ENCODE peak calls at places on chromosomes 1 and 21, in eight cellular contexts. One of them, this sample, is unnamed.

GRCh38 chr1:225855503-225856285 is 26.5 kb downstream of the TMEM63A start:
- DNase-seq in neural progenitor cell: no peak
- DNase-seq in fibroblast of the aortic adventitia: no peak
- DNase-seq in GM23338: no peak
- DNase-seq in upper lobe of right lung: no peak
- DNase-seq in AG09309: no peak
- DNase-seq in GM12865: no peak
- DNase-seq in heart left ventricle: no peak
- DNase-seq in this sample: no peak

GRCh38 chr1:243598433-243598832 is 251.6 kb downstream of the AKT3 start:
- DNase-seq in neural progenitor cell: no peak
- DNase-seq in fibroblast of the aortic adventitia: peak
- DNase-seq in GM23338: no peak
- DNase-seq in upper lobe of right lung: no peak
- DNase-seq in AG09309: peak
- DNase-seq in GM12865: peak
- DNase-seq in heart left ventricle: no peak
- DNase-seq in this sample: no peak

GRCh38 chr1:244314921-244315544 is 136.7 kb downstream of the ADSS2 start:
- DNase-seq in neural progenitor cell: no peak
- DNase-seq in fibroblast of the aortic adventitia: peak
- DNase-seq in GM23338: no peak
- DNase-seq in upper lobe of right lung: no peak
- DNase-seq in AG09309: no peak
- DNase-seq in GM12865: no peak
- DNase-seq in heart left ventricle: no peak
- DNase-seq in this sample: no peak

GRCh38 chr1:229620876-229621275 is 5.0 kb downstream of the TAF5L start:
- DNase-seq in neural progenitor cell: no peak
- DNase-seq in fibroblast of the aortic adventitia: peak
- DNase-seq in GM23338: no peak
- DNase-seq in upper lobe of right lung: no peak
- DNase-seq in AG09309: peak
- DNase-seq in GM12865: no peak
- DNase-seq in heart left ventricle: no peak
- DNase-seq in this sample: no peak

GRCh38 chr1:32199717-32200072 is 700 bp upstream of the CCDC28B start:
- DNase-seq in neural progenitor cell: peak
- DNase-seq in fibroblast of the aortic adventitia: peak
- DNase-seq in GM23338: no peak
- DNase-seq in upper lobe of right lung: no peak
- DNase-seq in AG09309: no peak
- DNase-seq in GM12865: no peak
- DNase-seq in heart left ventricle: peak
- DNase-seq in this sample: no peak

GRCh38 chr1:1429671-1430073 is 5.8 kb upstream of the VWA1 start:
- DNase-seq in neural progenitor cell: no peak
- DNase-seq in fibroblast of the aortic adventitia: peak
- DNase-seq in GM23338: no peak
- DNase-seq in upper lobe of right lung: no peak
- DNase-seq in AG09309: no peak
- DNase-seq in GM12865: no peak
- DNase-seq in heart left ventricle: no peak
- DNase-seq in this sample: no peak

GRCh38 chr1:221439734-221440436 is 302.0 kb downstream of the DUSP10 start:
- DNase-seq in neural progenitor cell: no peak
- DNase-seq in fibroblast of the aortic adventitia: peak
- DNase-seq in GM23338: no peak
- DNase-seq in upper lobe of right lung: no peak
- DNase-seq in AG09309: peak
- DNase-seq in GM12865: peak
- DNase-seq in heart left ventricle: no peak
- DNase-seq in this sample: no peak

GRCh38 chr1:177181280-177181630 is 10.5 kb downstream of the BRINP2 start:
- DNase-seq in neural progenitor cell: peak
- DNase-seq in fibroblast of the aortic adventitia: no peak
- DNase-seq in GM23338: peak
- DNase-seq in upper lobe of right lung: no peak
- DNase-seq in AG09309: no peak
- DNase-seq in GM12865: no peak
- DNase-seq in heart left ventricle: no peak
- DNase-seq in this sample: no peak

GRCh38 chr1:202671388-202671787 is 38.9 kb downstream of the SYT2 start:
- DNase-seq in neural progenitor cell: no peak
- DNase-seq in fibroblast of the aortic adventitia: peak
- DNase-seq in GM23338: no peak
- DNase-seq in upper lobe of right lung: no peak
- DNase-seq in AG09309: no peak
- DNase-seq in GM12865: no peak
- DNase-seq in heart left ventricle: no peak
- DNase-seq in this sample: no peak

GRCh38 chr1:109438798-109439297 is 12.6 kb upstream of the PSMA5 start:
- DNase-seq in neural progenitor cell: no peak
- DNase-seq in fibroblast of the aortic adventitia: peak
- DNase-seq in GM23338: no peak
- DNase-seq in upper lobe of right lung: no peak
- DNase-seq in AG09309: peak
- DNase-seq in GM12865: peak
- DNase-seq in heart left ventricle: peak
- DNase-seq in this sample: no peak

GRCh38 chr1:4673494-4673893 is 19.1 kb downstream of the AJAP1 start:
- DNase-seq in neural progenitor cell: no peak
- DNase-seq in fibroblast of the aortic adventitia: no peak
- DNase-seq in GM23338: no peak
- DNase-seq in upper lobe of right lung: no peak
- DNase-seq in AG09309: no peak
- DNase-seq in GM12865: no peak
- DNase-seq in heart left ventricle: no peak
- DNase-seq in this sample: no peak

GRCh38 chr1:64006276-64007051 is 197.0 kb upstream of the UBE2U start:
- DNase-seq in neural progenitor cell: no peak
- DNase-seq in fibroblast of the aortic adventitia: peak
- DNase-seq in GM23338: no peak
- DNase-seq in upper lobe of right lung: no peak
- DNase-seq in AG09309: no peak
- DNase-seq in GM12865: no peak
- DNase-seq in heart left ventricle: no peak
- DNase-seq in this sample: no peak

GRCh38 chr1:182032251-182032650 is 29.3 kb downstream of the ZNF648 start:
- DNase-seq in neural progenitor cell: peak
- DNase-seq in fibroblast of the aortic adventitia: no peak
- DNase-seq in GM23338: no peak
- DNase-seq in upper lobe of right lung: no peak
- DNase-seq in AG09309: no peak
- DNase-seq in GM12865: no peak
- DNase-seq in heart left ventricle: no peak
- DNase-seq in this sample: peak

GRCh38 chr1:157269656-157270375 is 131.6 kb upstream of the ETV3 start:
- DNase-seq in neural progenitor cell: no peak
- DNase-seq in fibroblast of the aortic adventitia: no peak
- DNase-seq in GM23338: no peak
- DNase-seq in upper lobe of right lung: no peak
- DNase-seq in AG09309: no peak
- DNase-seq in GM12865: peak
- DNase-seq in heart left ventricle: no peak
- DNase-seq in this sample: no peak

GRCh38 chr21:41260428-41260827 is 56.2 kb upstream of the FAM3B start:
- DNase-seq in neural progenitor cell: no peak
- DNase-seq in fibroblast of the aortic adventitia: no peak
- DNase-seq in GM23338: no peak
- DNase-seq in upper lobe of right lung: no peak
- DNase-seq in AG09309: no peak
- DNase-seq in GM12865: no peak
- DNase-seq in heart left ventricle: no peak
- DNase-seq in this sample: no peak

GRCh38 chr1:168442931-168443330 is 100.9 kb downstream of the XCL2 start:
- DNase-seq in neural progenitor cell: no peak
- DNase-seq in fibroblast of the aortic adventitia: no peak
- DNase-seq in GM23338: no peak
- DNase-seq in upper lobe of right lung: no peak
- DNase-seq in AG09309: no peak
- DNase-seq in GM12865: no peak
- DNase-seq in heart left ventricle: no peak
- DNase-seq in this sample: no peak

GRCh38 chr1:228407118-228408040 is 744 bp upstream of the TRIM11 start:
- DNase-seq in neural progenitor cell: peak
- DNase-seq in fibroblast of the aortic adventitia: no peak
- DNase-seq in GM23338: peak
- DNase-seq in upper lobe of right lung: peak
- DNase-seq in AG09309: no peak
- DNase-seq in GM12865: no peak
- DNase-seq in heart left ventricle: no peak
- DNase-seq in this sample: no peak

GRCh38 chr1:84888753-84889152 is 4.3 kb downstream of the LPAR3 start:
- DNase-seq in neural progenitor cell: no peak
- DNase-seq in fibroblast of the aortic adventitia: no peak
- DNase-seq in GM23338: no peak
- DNase-seq in upper lobe of right lung: no peak
- DNase-seq in AG09309: no peak
- DNase-seq in GM12865: no peak
- DNase-seq in heart left ventricle: no peak
- DNase-seq in this sample: no peak

GRCh38 chr1:1827456-1827855 is 49.2 kb upstream of the NADK start:
- DNase-seq in neural progenitor cell: no peak
- DNase-seq in fibroblast of the aortic adventitia: no peak
- DNase-seq in GM23338: no peak
- DNase-seq in upper lobe of right lung: no peak
- DNase-seq in AG09309: no peak
- DNase-seq in GM12865: no peak
- DNase-seq in heart left ventricle: no peak
- DNase-seq in this sample: no peak

GRCh38 chr1:20494609-20495311 is 8.8 kb upstream of the CAMK2N1 start:
- DNase-seq in neural progenitor cell: no peak
- DNase-seq in fibroblast of the aortic adventitia: peak
- DNase-seq in GM23338: no peak
- DNase-seq in upper lobe of right lung: no peak
- DNase-seq in AG09309: peak
- DNase-seq in GM12865: no peak
- DNase-seq in heart left ventricle: no peak
- DNase-seq in this sample: no peak

GRCh38 chr1:91809267-91809666 is 76.7 kb downstream of the TGFBR3 start:
- DNase-seq in neural progenitor cell: no peak
- DNase-seq in fibroblast of the aortic adventitia: peak
- DNase-seq in GM23338: no peak
- DNase-seq in upper lobe of right lung: no peak
- DNase-seq in AG09309: no peak
- DNase-seq in GM12865: peak
- DNase-seq in heart left ventricle: no peak
- DNase-seq in this sample: no peak

GRCh38 chr1:116218922-116219321 is 107.7 kb downstream of the MAB21L3 start:
- DNase-seq in neural progenitor cell: no peak
- DNase-seq in fibroblast of the aortic adventitia: no peak
- DNase-seq in GM23338: no peak
- DNase-seq in upper lobe of right lung: no peak
- DNase-seq in AG09309: no peak
- DNase-seq in GM12865: no peak
- DNase-seq in heart left ventricle: peak
- DNase-seq in this sample: no peak

GRCh38 chr1:17568014-17568413 is 28.5 kb downstream of the ARHGEF10L start:
- DNase-seq in neural progenitor cell: no peak
- DNase-seq in fibroblast of the aortic adventitia: no peak
- DNase-seq in GM23338: no peak
- DNase-seq in upper lobe of right lung: no peak
- DNase-seq in AG09309: no peak
- DNase-seq in GM12865: no peak
- DNase-seq in heart left ventricle: no peak
- DNase-seq in this sample: no peak
- TF ChIP-seq CTCF in neural progenitor cell: no peak
- TF ChIP-seq CTCF in fibroblast of the aortic adventitia: no peak
- TF ChIP-seq CTCF in GM23338: no peak
- TF ChIP-seq CTCF in upper lobe of right lung: no peak
- TF ChIP-seq CTCF in AG09309: no peak
- TF ChIP-seq CTCF in GM12865: no peak
- TF ChIP-seq CTCF in heart left ventricle: no peak
- TF ChIP-seq CTCF in this sample: no peak

GRCh38 chr1:184116287-184116686 is 64.8 kb downstream of the TSEN15 start:
- DNase-seq in neural progenitor cell: peak
- DNase-seq in fibroblast of the aortic adventitia: no peak
- DNase-seq in GM23338: no peak
- DNase-seq in upper lobe of right lung: no peak
- DNase-seq in AG09309: no peak
- DNase-seq in GM12865: no peak
- DNase-seq in heart left ventricle: no peak
- DNase-seq in this sample: peak
- TF ChIP-seq CTCF in neural progenitor cell: no peak
- TF ChIP-seq CTCF in fibroblast of the aortic adventitia: no peak
- TF ChIP-seq CTCF in GM23338: no peak
- TF ChIP-seq CTCF in upper lobe of right lung: no peak
- TF ChIP-seq CTCF in AG09309: no peak
- TF ChIP-seq CTCF in GM12865: no peak
- TF ChIP-seq CTCF in heart left ventricle: no peak
- TF ChIP-seq CTCF in this sample: no peak

DNA sequence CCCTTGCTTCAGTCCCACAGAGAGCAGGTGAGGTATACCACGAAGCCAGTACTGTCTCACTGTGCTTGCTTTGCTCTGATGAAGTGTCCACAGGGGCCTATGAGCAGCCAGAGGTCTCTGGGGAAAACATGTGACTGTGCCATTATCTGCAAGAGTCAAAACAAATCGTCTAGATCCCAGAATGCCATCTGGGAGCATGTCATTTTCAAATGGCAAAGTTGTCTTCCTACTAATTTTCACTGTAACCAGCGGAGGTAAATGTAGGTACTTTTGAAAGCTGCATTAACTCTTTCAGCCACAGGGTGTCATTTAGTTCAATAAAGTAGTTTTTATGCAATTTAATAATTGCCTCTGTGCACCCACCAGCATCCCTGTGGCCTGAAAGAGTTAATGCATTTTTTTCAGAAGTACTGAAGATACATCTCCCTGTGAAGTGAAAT is 173.6 kb upstream of the SGIP1 start:
- DNase-seq in neural progenitor cell: no peak
- DNase-seq in fibroblast of the aortic adventitia: no peak
- DNase-seq in GM23338: peak
- DNase-seq in upper lobe of right lung: no peak
- DNase-seq in AG09309: no peak
- DNase-seq in GM12865: peak
- DNase-seq in heart left ventricle: no peak
- DNase-seq in this sample: no peak
- TF ChIP-seq CTCF in neural progenitor cell: peak
- TF ChIP-seq CTCF in fibroblast of the aortic adventitia: peak
- TF ChIP-seq CTCF in GM23338: no peak
- TF ChIP-seq CTCF in upper lobe of right lung: no peak
- TF ChIP-seq CTCF in AG09309: no peak
- TF ChIP-seq CTCF in GM12865: peak
- TF ChIP-seq CTCF in heart left ventricle: no peak
- TF ChIP-seq CTCF in this sample: no peak

DNA sequence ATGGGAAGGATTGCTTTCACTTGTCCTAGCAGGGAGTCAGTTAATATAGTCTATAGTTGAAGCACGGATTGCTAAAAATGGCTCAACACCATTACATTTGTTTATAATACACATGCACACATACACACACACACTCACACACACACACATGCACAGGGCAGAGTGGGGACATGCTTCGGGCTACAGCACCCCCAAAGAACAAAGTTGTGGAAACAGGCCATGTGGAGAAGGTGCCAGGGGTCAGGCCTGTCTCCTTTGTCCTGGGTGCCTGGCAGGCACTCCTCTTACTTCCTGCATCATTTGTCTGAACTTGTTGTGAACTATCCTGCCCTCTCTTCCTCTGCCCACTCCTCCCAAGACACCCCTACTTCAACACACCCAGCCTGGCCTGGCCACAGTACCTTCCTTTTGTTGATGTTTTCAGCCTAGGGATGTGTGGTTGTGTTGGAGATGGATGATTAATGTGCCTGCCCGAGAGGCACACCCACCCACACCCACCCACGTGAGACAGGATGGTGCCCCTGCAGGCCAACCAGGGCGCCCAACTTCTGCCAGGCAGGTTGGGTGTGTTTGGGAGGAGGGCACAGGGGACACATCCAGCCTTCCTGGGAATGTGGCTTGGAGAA is 17.5 kb downstream of the RASSF5 start:
- DNase-seq in neural progenitor cell: no peak
- DNase-seq in fibroblast of the aortic adventitia: no peak
- DNase-seq in GM23338: no peak
- DNase-seq in upper lobe of right lung: peak
- DNase-seq in AG09309: no peak
- DNase-seq in GM12865: no peak
- DNase-seq in heart left ventricle: peak
- DNase-seq in this sample: no peak
- TF ChIP-seq CTCF in neural progenitor cell: no peak
- TF ChIP-seq CTCF in fibroblast of the aortic adventitia: no peak
- TF ChIP-seq CTCF in GM23338: no peak
- TF ChIP-seq CTCF in upper lobe of right lung: no peak
- TF ChIP-seq CTCF in AG09309: no peak
- TF ChIP-seq CTCF in GM12865: no peak
- TF ChIP-seq CTCF in heart left ventricle: no peak
- TF ChIP-seq CTCF in this sample: no peak

This sample was measured in nephron progenitor cell.